ENCODE peak calls at places on chromosomes 3 and 15, in nine cellular contexts. S is ecto neural progenitor cell, A is HEK293T, K is KBM-7, D is endothelial cell, B is heart left ventricle, E is psoas muscle, W is fibroblast of the aortic adventitia, X is T-helper 2 cell. Z is an unnamed sample.

GRCh38 chr3:154078672-154079071 is 42.5 kb upstream of the ARHGEF26 start:
- DNase-seq in X (no peak), E (no peak), K (no peak), A (no peak), S (no peak), W (no peak), B (no peak), D (no peak), Z (no peak)

GRCh38 chr3:121018917-121019321 is 110.9 kb downstream of the STXBP5L start:
- DNase-seq in D (no peak), K (no peak), A (no peak), X (no peak), E (no peak), B (no peak), S (peak; percentile 53), W (no peak), Z (no peak)

GRCh38 chr3:12947504-12948369 is 106.4 kb upstream of the RPL32 start:
- DNase-seq in A (peak; percentile 27), X (no peak), E (peak; percentile 77), S (no peak), W (peak; percentile 68), B (no peak), D (no peak), K (peak; percentile 69), Z (peak; percentile 85)

GRCh38 chr15:89356634-89357298 is 22.1 kb upstream of the POLG start:
- DNase-seq in D (no peak), E (no peak), K (no peak), A (no peak), W (no peak), S (no peak), X (no peak), B (no peak), Z (peak; percentile 16)

GRCh38 chr15:60928210-60928609 is 300.9 kb downstream of the RORA start:
- DNase-seq in K (no peak), E (no peak), B (no peak), A (no peak), D (no peak), S (no peak), X (no peak), W (no peak), Z (no peak)

GRCh38 chr3:46495901-46496456 is 1.8 kb upstream of the RTP3 start:
- DNase-seq in B (no peak), S (no peak), A (no peak), D (no peak), X (no peak), W (peak; percentile 84), E (no peak), K (no peak), Z (peak; percentile 42)

GRCh38 chr15:33963831-33964664 is 4.2 kb upstream of the CHRM5 start:
- DNase-seq in E (no peak), D (no peak), K (peak; percentile 30), W (peak; percentile 71), A (peak; percentile 14), B (no peak), X (no peak), S (no peak), Z (peak; percentile 69)

GRCh38 chr15:38622908-38623307 is 58.3 kb upstream of the RASGRP1 start:
- DNase-seq in B (no peak), S (no peak), X (no peak), A (no peak), E (no peak), W (no peak), D (no peak), K (no peak), Z (no peak)

GRCh38 chr3:188664795-188665194 is 507.0 kb upstream of the TPRG1 start:
- DNase-seq in X (no peak), A (peak; percentile 5), E (no peak), D (peak; percentile 20), K (peak; percentile 32), S (no peak), B (no peak), W (no peak), Z (no peak)

Z was measured in choroid plexus epithelial cell.